ENCODE peak calls at places on chromosomes 7 and 10, in seven cellular contexts. R, W, T, J, V, X and U are unnamed samples. For H3K4me1, the result is how much of the 10 kb centered on the place peaks cover.

GRCh38 chr7:115475774-115476407 is 554.0 kb downstream of the MDFIC start:
- DNase-seq in R (peak), W (no peak), T (peak), J (no peak), V (no peak), X (no peak), U (no peak)

GRCh38 chr7:87875151-87876039 is 765 bp downstream of the SLC25A40 start:
- DNase-seq in R (no peak), W (no peak), T (no peak), J (no peak), V (peak), X (peak), U (peak)

GRCh38 chr10:5854178-5854570 is 35.5 kb downstream of the ANKRD16 start:
- DNase-seq in R (no peak), W (no peak), T (no peak), J (no peak), V (no peak), X (no peak), U (no peak)

GRCh38 chr10:110376021-110376773 is 71.5 kb upstream of the SMNDC1 start:
- DNase-seq in R (peak), W (no peak), T (no peak), J (no peak), V (no peak), X (peak), U (peak)

GRCh38 chr10:117534321-117535044 is 8.1 kb upstream of the EMX2 start:
- DNase-seq in R (no peak), W (no peak), T (no peak), J (no peak), V (no peak), X (no peak), U (no peak)

GRCh38 chr10:23345861-23346260 is 1.3 kb upstream of the C10orf67 start:
- DNase-seq in R (no peak), W (no peak), T (no peak), J (no peak), V (no peak), X (no peak), U (no peak)

GRCh38 chr7:3176112-3176836 is 124.8 kb upstream of the SDK1 start:
- DNase-seq in R (no peak), W (no peak), T (no peak), J (no peak), V (no peak), X (no peak), U (no peak)

GRCh38 chr10:53886325-53887300 is 914.4 kb downstream of the PCDH15 start:
- DNase-seq in R (no peak), W (no peak), T (no peak), J (no peak), V (no peak), X (no peak), U (no peak)

GRCh38 chr10:125768217-125768616 is 7.4 kb downstream of the MMP21 start:
- DNase-seq in R (no peak), W (no peak), T (no peak), J (no peak), V (peak), X (no peak), U (peak)

GRCh38 chr7:268991-269390 is 21.0 kb upstream of the FOXL3 start:
- DNase-seq in R (no peak), W (no peak), T (no peak), J (no peak), V (no peak), X (no peak), U (no peak)

GRCh38 chr7:93043393-93043985 is 74.3 kb downstream of the SAMD9 start:
- DNase-seq in R (no peak), W (peak), T (no peak), J (no peak), V (peak), X (peak), U (no peak)

GRCh38 chr7:131970602-131971001 is 414.2 kb upstream of the PODXL start:
- DNase-seq in R (no peak), W (no peak), T (no peak), J (no peak), V (no peak), X (no peak), U (no peak)

GRCh38 chr10:30359373-30360206 is 10.5 kb upstream of the MTPAP start:
- DNase-seq in R (no peak), W (peak), T (peak), J (no peak), V (peak), X (peak), U (peak)

GRCh38 chr7:24356758-24357386 is 72.9 kb downstream of the NPY start:
- DNase-seq in R (no peak), W (no peak), T (no peak), J (no peak), V (no peak), X (no peak), U (no peak)

GRCh38 chr7:151823783-151824182 is 53.1 kb downstream of the PRKAG2 start:
- DNase-seq in R (no peak), W (no peak), T (no peak), J (no peak), V (no peak), X (no peak), U (no peak)

GRCh38 chr10:17385066-17385465 is 69.3 kb downstream of the ST8SIA6 start:
- DNase-seq in R (no peak), W (no peak), T (no peak), J (no peak), V (no peak), X (no peak), U (no peak)

GRCh38 chr10:80154978-80155695 is 22.6 kb downstream of the PLAC9 start:
- DNase-seq in R (no peak), W (no peak), T (no peak), J (no peak), V (no peak), X (no peak), U (no peak)

GRCh38 chr10:77247076-77247561 is 390.5 kb downstream of the KCNMA1 start:
- DNase-seq in R (no peak), W (no peak), T (no peak), J (no peak), V (no peak), X (no peak), U (no peak)

GRCh38 chr7:6106140-6106904 is 75.1 kb downstream of the ANKRD61 start:
- DNase-seq in R (no peak), W (peak), T (peak), J (no peak), V (no peak), X (no peak), U (no peak)

GRCh38 chr7:110650313-110650712 is 440.6 kb upstream of the LRRN3 start:
- DNase-seq in R (no peak), W (no peak), T (no peak), J (no peak), V (no peak), X (no peak), U (no peak)

GRCh38 chr7:41006591-41006990 is 696.3 kb downstream of the INHBA start:
- DNase-seq in R (no peak), W (peak), T (no peak), J (no peak), V (no peak), X (no peak), U (no peak)

GRCh38 chr7:36691983-36692382 is 32.3 kb downstream of the AOAH start:
- DNase-seq in R (no peak), W (no peak), T (no peak), J (no peak), V (no peak), X (no peak), U (no peak)

GRCh38 chr10:128103229-128103714 is 23.0 kb downstream of the MKI67 start:
- DNase-seq in R (no peak), W (no peak), T (no peak), J (no peak), V (no peak), X (no peak), U (no peak)

GRCh38 chr10:930415-931325 is 835 bp downstream of the LARP4B start:
- DNase-seq in R (peak), W (no peak), T (peak), J (no peak), V (peak), X (peak), U (peak)

GRCh38 chr7:13560441-13560840 is 429.0 kb downstream of the ETV1 start:
- DNase-seq in R (no peak), W (no peak), T (no peak), J (no peak), V (no peak), X (no peak), U (no peak)

GRCh38 chr7:114481995-114482394 is 67.4 kb downstream of the FOXP2 start:
- DNase-seq in R (no peak), W (no peak), T (no peak), J (no peak), V (no peak), X (no peak), U (no peak)

GRCh38 chr10:70265032-70265689 is 18.6 kb downstream of the NPFFR1 start:
- DNase-seq in R (no peak), W (peak), T (no peak), J (no peak), V (peak), X (no peak), U (peak)

GRCh38 chr10:102310356-102311024 is 65.2 kb downstream of the GBF1 start:
- DNase-seq in R (no peak), W (peak), T (no peak), J (no peak), V (no peak), X (no peak), U (no peak)

GRCh38 chr10:33273295-33274002 is 61.0 kb downstream of the NRP1 start:
- DNase-seq in R (peak), W (no peak), T (peak), J (peak), V (peak), X (peak), U (peak)

GRCh38 chr10:7797582-7797981 is 9.6 kb downstream of the ATP5F1C start:
- DNase-seq in R (peak), W (peak), T (no peak), J (no peak), V (peak), X (peak), U (no peak)

GRCh38 chr10:68261132-68261856 is 29.4 kb upstream of the ATOH7 start:
- DNase-seq in R (peak), W (no peak), T (no peak), J (no peak), V (no peak), X (peak), U (peak)

DNA sequence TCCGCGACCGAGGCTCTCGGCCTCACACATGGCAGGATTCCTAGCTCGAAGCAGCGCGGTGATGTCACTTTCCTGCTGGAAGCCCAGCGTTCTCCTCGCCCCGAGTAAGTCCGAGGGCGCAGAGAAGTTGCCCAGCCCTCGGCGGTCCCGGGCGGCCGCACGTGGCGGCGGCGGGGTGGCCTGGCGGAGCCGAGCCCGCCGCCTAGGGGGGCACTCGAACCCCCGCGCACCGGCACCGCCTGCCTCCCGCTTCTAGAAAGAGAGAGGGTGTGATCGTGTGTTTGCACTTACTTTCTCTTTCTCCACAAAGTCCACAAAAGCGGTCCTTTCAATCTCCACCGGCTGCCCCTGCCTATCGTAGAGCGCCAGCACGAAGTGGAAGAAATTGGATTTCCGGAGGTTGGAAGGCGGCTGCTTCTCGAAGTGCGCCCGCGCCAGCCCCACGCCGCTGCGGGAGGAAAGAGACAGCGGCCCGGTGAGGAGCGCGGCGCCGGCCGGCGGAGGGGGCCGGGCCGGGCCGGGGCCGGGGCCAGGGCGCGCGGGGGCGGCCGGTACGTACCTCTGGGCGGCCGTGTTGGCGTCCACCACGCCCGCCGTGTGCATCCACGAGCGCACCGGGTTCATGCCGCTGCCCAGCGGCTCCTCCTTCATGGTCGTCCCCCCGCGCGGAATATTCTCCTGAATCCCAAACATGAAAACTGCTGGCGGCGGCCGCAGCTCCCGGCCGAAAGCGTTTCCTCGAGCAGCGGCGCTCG is 821 bp downstream of the EBF3 start:
- DNase-seq in R (no peak), W (no peak), T (no peak), J (no peak), V (peak), X (no peak), U (peak)
- H3K27ac ChIP-seq in R (peak), W (no peak), T (no peak), J (peak), V (no peak), X (peak), U (peak)

DNA sequence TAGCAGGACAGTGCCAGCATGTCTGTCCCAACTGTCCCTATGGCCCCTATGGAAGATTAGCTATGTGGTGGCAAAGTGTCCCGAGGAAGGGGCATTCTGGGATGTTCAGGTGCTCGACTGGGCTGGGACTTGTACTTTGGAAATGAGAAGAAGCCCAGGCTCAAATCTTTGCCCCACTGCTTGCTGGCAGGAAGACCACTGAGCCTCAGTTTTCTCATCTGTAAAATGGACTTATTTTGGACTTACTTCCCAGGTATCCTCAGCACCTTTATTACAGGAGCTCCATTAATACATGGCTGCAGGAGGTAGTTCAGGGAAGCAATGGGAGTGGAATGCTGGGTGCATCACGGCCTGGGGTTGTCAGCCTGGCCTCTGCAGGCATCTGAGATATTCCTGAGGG is 71.2 kb downstream of the LHPP start:
- DNase-seq in R (no peak), W (no peak), T (no peak), J (no peak), V (no peak), X (no peak), U (no peak)
- H3K4me1 ChIP-seq in R (under half), W (under half), T (under half), J (under half), V (under half), X (under half), U (under half)

GRCh38 chr10:103757531-103758293 is 97.7 kb downstream of the SH3PXD2A start:
- DNase-seq in R (peak), W (no peak), T (no peak), J (no peak), V (no peak), X (peak), U (peak)
- H3K27ac ChIP-seq in R (peak), W (no peak), T (peak), J (no peak), V (peak), X (peak), U (peak)

DNA sequence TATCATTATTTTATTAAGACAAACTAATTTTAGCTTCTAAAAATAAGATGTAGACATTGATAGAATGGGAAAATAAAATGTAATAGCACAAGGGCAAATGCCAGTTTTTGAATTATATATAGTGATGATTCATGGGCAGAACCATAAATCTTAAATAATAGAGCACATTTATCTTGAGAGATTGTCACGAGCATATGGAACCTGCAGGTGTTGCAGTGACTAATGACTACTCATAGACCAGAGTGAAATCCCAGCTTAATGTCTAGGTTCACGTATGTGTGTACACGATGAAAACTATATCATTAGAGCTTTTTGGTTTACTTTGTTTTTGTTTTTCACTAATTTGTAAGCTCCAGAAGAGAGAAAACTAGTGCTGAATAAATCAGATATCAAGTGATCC is 150.2 kb upstream of the CACNA2D1 start:
- DNase-seq in R (no peak), W (no peak), T (no peak), J (no peak), V (no peak), X (no peak), U (no peak)
- H3K4me1 ChIP-seq in R (under half), W (under half), T (under half), J (under half), V (under half), X (under half), U (under half)

GRCh38 chr10:84825330-84825729 is 496.9 kb downstream of the CCSER2 start:
- DNase-seq in R (peak), W (no peak), T (no peak), J (no peak), V (peak), X (peak), U (peak)
- H3K27ac ChIP-seq in R (peak), W (no peak), T (no peak), J (no peak), V (no peak), X (peak), U (no peak)

DNA sequence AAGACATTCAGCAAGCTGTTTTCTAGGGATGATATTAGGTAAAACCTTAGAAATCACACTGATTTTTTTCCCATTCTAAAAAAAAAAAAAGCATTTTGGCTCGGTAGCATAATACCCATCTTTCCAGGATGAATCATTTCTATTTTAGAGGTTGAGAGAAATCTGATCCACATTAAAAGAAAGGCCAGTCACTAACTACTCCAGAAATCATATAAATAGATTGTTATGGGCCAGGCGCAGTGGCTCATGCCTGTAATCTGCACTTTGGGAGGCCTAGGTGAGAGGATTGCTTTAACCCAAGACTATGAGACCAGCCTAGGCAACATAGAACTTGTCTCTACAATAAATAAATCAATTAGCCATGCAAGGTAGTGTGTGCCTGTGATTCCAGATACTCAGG is 164.3 kb downstream of the BAMBI start:
- DNase-seq in R (no peak), W (no peak), T (no peak), J (no peak), V (no peak), X (no peak), U (no peak)
- H3K4me1 ChIP-seq in R (under half), W (under half), T (under half), J (under half), V (under half), X (under half), U (under half)

DNA sequence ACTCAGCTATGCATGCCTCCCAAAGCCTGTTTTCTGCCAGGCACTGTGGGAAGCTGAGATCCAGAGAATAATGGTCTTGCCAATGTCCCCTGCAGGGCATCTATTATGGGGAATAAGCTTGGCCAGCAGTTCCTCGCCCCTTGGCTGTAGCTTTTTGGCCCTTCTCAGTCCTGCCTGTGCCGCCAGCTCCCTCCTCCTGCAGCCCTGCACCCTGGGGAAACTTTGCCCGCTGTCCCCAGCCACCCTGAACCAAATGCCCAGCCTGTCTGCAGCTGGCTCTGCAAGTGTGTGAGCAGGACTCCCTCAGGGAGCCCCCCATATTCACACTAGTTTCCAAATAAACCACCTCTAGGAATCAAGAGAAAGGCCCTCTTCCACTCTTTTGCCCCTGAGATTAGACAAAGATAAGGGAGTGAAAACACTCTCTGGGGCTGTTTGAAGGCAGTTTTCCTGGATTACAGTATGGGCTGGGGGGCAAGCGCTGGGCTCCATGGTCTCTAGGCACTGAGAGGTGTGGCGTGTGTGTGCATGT is 867 bp downstream of the AQP1 start:
- DNase-seq in R (no peak), W (no peak), T (no peak), J (no peak), V (no peak), X (no peak), U (no peak)
- H3K27ac ChIP-seq in R (peak), W (no peak), T (peak), J (no peak), V (no peak), X (peak), U (no peak)

GRCh38 chr10:93462371-93462770 is 19.8 kb downstream of the MYOF start:
- DNase-seq in R (no peak), W (no peak), T (no peak), J (no peak), V (no peak), X (no peak), U (no peak)
- H3K4me1 ChIP-seq in R (half or more), W (half or more), T (under half), J (under half), V (half or more), X (half or more), U (half or more)

DNA sequence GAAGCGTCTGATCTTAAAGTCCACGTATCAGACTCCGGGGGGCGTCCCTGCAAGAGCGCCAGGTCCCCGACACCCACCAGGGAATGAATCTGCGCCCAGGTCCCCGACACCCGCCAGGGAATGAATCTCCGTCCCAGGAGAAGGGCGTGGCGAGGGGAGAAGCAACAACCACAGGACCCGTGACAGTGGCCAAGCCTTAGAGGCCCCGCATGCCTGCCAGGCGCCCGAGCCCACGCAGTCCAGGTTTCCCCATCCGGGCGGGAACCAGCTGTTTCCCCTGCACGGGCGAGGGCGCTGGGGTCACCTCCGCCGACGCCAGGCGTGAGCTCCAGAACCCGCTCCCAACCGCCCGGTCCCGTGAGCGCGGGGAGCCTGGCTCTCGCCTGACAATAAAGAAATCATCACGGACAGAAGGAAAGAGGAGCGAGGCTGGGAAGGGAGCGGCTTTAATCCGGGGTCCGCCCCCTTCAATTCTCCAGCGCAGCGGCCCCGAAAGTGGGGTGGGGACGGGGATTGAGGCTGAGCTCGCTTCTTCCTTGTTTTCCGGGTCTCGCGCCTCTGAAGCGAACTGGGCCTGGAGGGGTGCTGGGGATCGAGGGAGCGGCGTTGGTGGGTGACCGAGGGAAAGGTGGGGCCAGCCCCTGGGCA is 29.0 kb upstream of the BMS1 start:
- DNase-seq in R (no peak), W (no peak), T (no peak), J (no peak), V (peak), X (no peak), U (peak)
- H3K27ac ChIP-seq in R (no peak), W (peak), T (peak), J (no peak), V (no peak), X (no peak), U (peak)